ENCODE peak calls at places on chromosomes 5 and 9, in seven cellular contexts. Q is H9; I is activated naive CD4-positive, alpha-beta T cell treated with Interleukin-2 at 50 U/mL for 16 hours; S is upper lobe of right lung; R is Right ventricle myocardium inferior; K is AG20443; Y is activated T-cell treated with anti-CD3 and anti-CD28 coated beads for 24 hours. P is an unnamed sample.

GRCh38 chr5:100903036-100903887 is at the start of gene ST8SIA4:
- DNase-seq in S (peak; percentile 91), Y (peak; percentile 87), R (peak; percentile 94), K (peak; percentile 14), I (peak; percentile 91), Q (peak; percentile 93), P (peak; percentile 89)

GRCh38 chr5:54912021-54912420 is 73.4 kb downstream of the ESM1 start:
- DNase-seq in S (no peak), I (no peak), K (no peak), R (no peak), Y (no peak), Q (no peak), P (no peak)

GRCh38 chr5:151708126-151708525 is 21.4 kb upstream of the SPARC start:
- DNase-seq in Y (no peak), R (no peak), I (no peak), Q (no peak), K (no peak), S (no peak), P (no peak)

GRCh38 chr9:13529321-13530104 is 250.0 kb upstream of the MPDZ start:
- DNase-seq in R (no peak), K (no peak), Q (no peak), I (no peak), Y (no peak), S (no peak), P (no peak)

GRCh38 chr5:4777435-4777834 is 362.7 kb upstream of the ADAMTS16 start:
- DNase-seq in K (no peak), R (no peak), Y (no peak), I (no peak), Q (no peak), S (no peak), P (no peak)

GRCh38 chr5:126677101-126677500 is 76.4 kb downstream of the PHAX start:
- DNase-seq in Y (no peak), S (no peak), Q (no peak), I (no peak), K (no peak), R (no peak), P (no peak)

GRCh38 chr9:120873512-120873911 is 3.5 kb downstream of the PHF19 start:
- DNase-seq in Q (peak; percentile 99), Y (no peak), R (no peak), I (no peak), S (no peak), K (no peak), P (no peak)

GRCh38 chr5:143791848-143792701 is 19.9 kb upstream of the HMHB1 start:
- DNase-seq in Q (no peak), S (no peak), Y (no peak), R (no peak), K (no peak), I (no peak), P (no peak)

GRCh38 chr9:91131433-91131839 is 230.3 kb downstream of the AUH start:
- DNase-seq in R (no peak), Q (no peak), K (peak; percentile 92), Y (peak; percentile 71), I (peak; percentile 83), S (no peak), P (no peak)

GRCh38 chr5:142309747-142310318 is 15.0 kb downstream of the SPRY4 start:
- DNase-seq in R (no peak), K (no peak), Y (no peak), Q (no peak), I (no peak), S (no peak), P (no peak)

GRCh38 chr9:89902450-89902849 is 297.6 kb downstream of the GADD45G start:
- DNase-seq in R (no peak), Y (no peak), S (no peak), K (peak; percentile 70), Q (peak; percentile 14), I (no peak), P (peak; percentile 38)

GRCh38 chr5:14777187-14777586 is 94.4 kb downstream of the ANKH start:
- DNase-seq in Q (no peak), I (no peak), R (no peak), Y (no peak), K (no peak), S (no peak), P (no peak)

GRCh38 chr9:129365196-129365595 is 187.1 kb upstream of the IER5L start:
- DNase-seq in I (no peak), S (no peak), Y (no peak), R (no peak), K (peak; percentile 69), Q (no peak), P (no peak)

GRCh38 chr9:136050266-136050705 is 44.8 kb downstream of the NACC2 start:
- DNase-seq in Y (no peak), K (no peak), S (no peak), I (no peak), R (no peak), Q (peak; percentile 54), P (peak; percentile 65)

GRCh38 chr5:3029396-3029795 is 277.9 kb upstream of the IRX2 start:
- DNase-seq in K (no peak), Y (no peak), I (no peak), S (no peak), R (no peak), Q (no peak), P (peak; percentile 29)

GRCh38 chr5:137858223-137858916 is 9.3 kb upstream of the MYOT start:
- DNase-seq in S (no peak), I (no peak), Y (no peak), K (peak; percentile 18), Q (no peak), R (no peak), P (no peak)

GRCh38 chr5:16857635-16858034 is 78.5 kb downstream of the MYO10 start:
- DNase-seq in Q (no peak), K (peak; percentile 23), S (no peak), R (no peak), Y (no peak), I (no peak), P (no peak)

GRCh38 chr5:172410160-172410559 is 44.2 kb downstream of the SH3PXD2B start:
- DNase-seq in S (no peak), R (no peak), Q (no peak), K (no peak), Y (no peak), I (no peak), P (no peak)

GRCh38 chr9:7549261-7549660 is 250.3 kb downstream of the DMAC1 start:
- DNase-seq in I (no peak), Q (peak; percentile 78), S (no peak), K (no peak), Y (no peak), R (no peak), P (peak; percentile 75)

GRCh38 chr5:81787843-81788242 is 36.9 kb upstream of the SSBP2 start:
- DNase-seq in K (no peak), S (no peak), Y (no peak), I (no peak), R (no peak), Q (no peak), P (no peak)